ENCODE peak calls at places on chromosome 18, in seven cellular contexts. O, Y, Q, L, B, N and I are unnamed samples.

GRCh38 chr18:67282796-67283195 is 233.7 kb downstream of the DSEL start:
- DNase-seq in L (no peak), Y (no peak), B (no peak), N (no peak), Q (no peak), O (no peak), I (peak; percentile 8)

GRCh38 chr18:49682301-49683190 is 120.7 kb downstream of the LIPG start:
- DNase-seq in N (no peak), Y (no peak), O (no peak), B (no peak), L (no peak), Q (no peak), I (no peak)

GRCh38 chr18:59357928-59358327 is 1.1 kb downstream of the LMAN1 start:
- DNase-seq in L (no peak), B (peak; percentile 46), N (no peak), O (no peak), Y (peak; percentile 13), Q (no peak), I (peak; percentile 74)

GRCh38 chr18:7760967-7761946 is 194.1 kb downstream of the PTPRM start:
- DNase-seq in N (no peak), B (no peak), Q (peak; percentile 28), Y (no peak), L (no peak), O (no peak), I (no peak)

GRCh38 chr18:58886864-58887612 is 22.4 kb downstream of the ZNF532 start:
- DNase-seq in N (no peak), B (no peak), L (no peak), Q (no peak), O (no peak), Y (no peak), I (no peak)

GRCh38 chr18:2846241-2846637 is 567 bp upstream of the EMILIN2 start:
- DNase-seq in Q (no peak), N (no peak), O (peak; percentile 69), Y (peak; percentile 53), B (no peak), L (peak; percentile 67), I (no peak)

GRCh38 chr18:63470751-63471150 is 6.0 kb upstream of the SERPINB5 start:
- DNase-seq in Y (no peak), L (no peak), N (no peak), B (no peak), Q (no peak), O (no peak), I (no peak)

GRCh38 chr18:79873449-79874110 is 75.8 kb downstream of the KCNG2 start:
- DNase-seq in N (no peak), O (no peak), Q (no peak), L (no peak), Y (no peak), B (no peak), I (no peak)

GRCh38 chr18:51668101-51668500 is 470.6 kb upstream of the MEX3C start:
- DNase-seq in B (peak; percentile 1), Y (peak; percentile 78), N (peak; percentile 47), Q (peak; percentile 39), L (no peak), O (peak; percentile 46), I (peak; percentile 2)

GRCh38 chr18:79299711-79300110 is 96.0 kb upstream of the NFATC1 start:
- DNase-seq in B (no peak), Y (no peak), N (no peak), Q (no peak), O (no peak), L (no peak), I (no peak)

GRCh38 chr18:69000366-69000765 is 202.5 kb downstream of the CCDC102B start:
- DNase-seq in N (no peak), Q (no peak), O (no peak), Y (no peak), B (no peak), L (no peak), I (no peak)

GRCh38 chr18:45666520-45666919 is 51.2 kb downstream of the SLC14A2 start:
- DNase-seq in O (peak; percentile 50), N (no peak), Q (no peak), L (no peak), B (no peak), Y (no peak), I (no peak)

GRCh38 chr18:59621027-59621426 is 76.2 kb downstream of the CCBE1 start:
- DNase-seq in B (no peak), L (no peak), Y (no peak), Q (no peak), N (no peak), O (no peak), I (peak; percentile 25)

GRCh38 chr18:79567481-79568147 is 112.0 kb upstream of the CTDP1 start:
- DNase-seq in B (peak; percentile 81), Q (peak; percentile 53), L (peak; percentile 68), O (no peak), Y (peak; percentile 75), N (no peak), I (peak; percentile 76)

GRCh38 chr18:42437646-42438045 is 482.6 kb downstream of the PIK3C3 start:
- DNase-seq in Q (peak; percentile 89), L (no peak), Y (no peak), B (no peak), O (no peak), N (no peak), I (no peak)

GRCh38 chr18:36120297-36120696 is 8.8 kb downstream of the SLC39A6 start:
- DNase-seq in Q (no peak), O (no peak), Y (no peak), N (no peak), B (no peak), L (no peak), I (no peak)

GRCh38 chr18:12336251-12336650 is 28.2 kb downstream of the TUBB6 start:
- DNase-seq in Y (peak; percentile 20), Q (no peak), L (peak; percentile 27), O (no peak), B (no peak), N (no peak), I (no peak)

GRCh38 chr18:74283255-74283554 is 8.6 kb downstream of the CYB5A start:
- DNase-seq in O (peak; percentile 1), L (no peak), B (no peak), Q (no peak), N (no peak), Y (no peak), I (no peak)

GRCh38 chr18:23401400-23402347 is 51.4 kb upstream of the RIOK3 start:
- DNase-seq in N (peak; percentile 47), L (no peak), Q (no peak), O (no peak), B (no peak), Y (peak; percentile 78), I (no peak)

GRCh38 chr18:5892772-5893431 is 2.4 kb downstream of the TMEM200C start:
- DNase-seq in Q (no peak), L (no peak), B (no peak), N (no peak), O (peak; percentile 20), Y (no peak), I (no peak)

GRCh38 chr18:5894215-5894612 is 1.1 kb downstream of the TMEM200C start:
- DNase-seq in B (no peak), O (peak; percentile 27), L (no peak), N (no peak), Q (no peak), Y (no peak), I (no peak)

GRCh38 chr18:5890261-5890605 is 5.1 kb downstream of the TMEM200C start:
- DNase-seq in Y (no peak), B (no peak), L (no peak), Q (no peak), N (no peak), O (no peak), I (no peak)

GRCh38 chr18:5891361-5892215 is 3.7 kb downstream of the TMEM200C start:
- DNase-seq in L (no peak), B (no peak), O (peak; percentile 22), Q (no peak), N (no peak), Y (no peak), I (no peak)

DNA sequence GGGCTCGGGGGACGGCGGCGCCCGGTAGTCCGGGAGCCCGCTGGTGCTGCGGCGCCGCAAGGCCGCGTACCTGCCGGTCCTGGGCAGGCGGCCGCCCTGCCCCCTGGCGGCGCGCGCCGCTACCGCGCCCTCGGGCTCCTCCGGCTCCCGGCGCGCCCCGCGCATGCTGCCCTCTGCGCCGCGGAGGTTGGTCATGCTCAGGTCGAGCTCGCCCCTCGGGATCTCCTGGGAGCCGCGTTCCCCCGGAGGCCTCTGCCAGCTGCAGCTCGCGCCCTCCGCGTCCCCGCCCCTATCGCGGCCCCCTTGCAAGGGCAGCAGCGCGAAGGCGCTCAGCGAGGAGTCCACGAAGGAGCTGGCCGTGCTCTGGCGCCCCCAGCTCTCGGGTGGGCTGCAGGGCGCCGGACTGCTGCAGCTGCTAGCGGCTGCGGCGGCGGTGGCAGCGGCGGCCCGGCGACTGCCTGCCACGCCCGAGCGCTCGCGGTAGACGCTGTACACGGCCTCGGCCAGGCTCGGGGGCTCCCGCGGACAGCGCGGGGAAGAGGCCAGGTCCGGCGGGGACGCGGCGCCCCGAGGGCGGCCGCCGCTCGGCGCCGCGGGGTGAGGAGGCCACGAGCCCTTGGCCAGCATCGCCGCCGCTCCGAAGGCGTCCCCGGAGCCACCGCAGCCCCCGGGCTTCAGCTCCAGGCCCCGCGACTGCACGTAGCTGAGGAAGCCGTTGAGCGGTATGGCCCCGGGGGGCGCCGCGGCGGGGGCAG is 4.5 kb downstream of the TMEM200C start:
- DNase-seq in Q (no peak), Y (peak; percentile 84), L (no peak), B (no peak), O (peak; percentile 91), N (no peak), I (no peak)
- TF ChIP-seq CTCF in Q (peak; percentile 16), Y (peak; percentile 64), L (no peak), B (peak; percentile 18), O (peak; percentile 87), N (peak; percentile 44), I (no peak)

GRCh38 chr18:8800445-8800844 is 95.1 kb downstream of the MTCL1 start:
- DNase-seq in B (peak; percentile 99), O (no peak), Y (peak; percentile 76), N (no peak), Q (peak; percentile 97), L (no peak), I (peak; percentile 97)

GRCh38 chr18:8801263-8801901 is 96.0 kb downstream of the MTCL1 start:
- DNase-seq in B (peak; percentile 91), L (no peak), Y (no peak), N (no peak), Q (peak; percentile 62), O (no peak), I (peak; percentile 87)

GRCh38 chr18:8800876-8801262 is 95.5 kb downstream of the MTCL1 start:
- DNase-seq in N (no peak), L (no peak), Q (no peak), B (no peak), Y (peak; percentile 36), O (no peak), I (peak; percentile 26)

GRCh38 chr18:8803063-8803795 is 97.9 kb downstream of the MTCL1 start:
- DNase-seq in L (no peak), B (no peak), O (no peak), Q (no peak), N (no peak), Y (no peak), I (no peak)

GRCh38 chr18:8802031-8802679 is 96.8 kb downstream of the MTCL1 start:
- DNase-seq in Q (no peak), L (no peak), O (no peak), N (no peak), Y (peak; percentile 24), B (no peak), I (no peak)
- TF ChIP-seq CTCF in Q (peak; percentile 32), L (no peak), O (no peak), N (no peak), Y (no peak), B (no peak), I (peak; percentile 17)

GRCh38 chr18:11251891-11252270 is 102.5 kb upstream of the PIEZO2 start:
- DNase-seq in Q (no peak), Y (no peak), N (no peak), L (no peak), O (no peak), B (no peak), I (no peak)
- TF ChIP-seq CTCF in Q (no peak), Y (no peak), N (no peak), L (no peak), O (no peak), B (no peak), I (no peak)

GRCh38 chr18:10047237-10047636 is 133.4 kb downstream of the VAPA start:
- DNase-seq in O (no peak), Q (peak; percentile 20), N (no peak), Y (no peak), L (no peak), B (no peak), I (peak; percentile 24)
- TF ChIP-seq CTCF in O (no peak), Q (no peak), N (no peak), Y (no peak), L (no peak), B (no peak), I (no peak)